ENCODE peak calls at places on chromosome 9, in five cellular contexts. H is foreskin fibroblast, A is astrocyte of the spinal cord, Y is NB4, N is AG09309. T is an unnamed sample.

GRCh38 chr9:759541-759940 is 82.0 kb upstream of the DMRT1 start:
- DNase-seq in H (no peak), A (no peak), Y (no peak), N (no peak), T (no peak)

GRCh38 chr9:72592501-72593403 is 71.3 kb downstream of the TMC1 start:
- DNase-seq in H (peak; percentile 84), A (peak; percentile 73), Y (peak; percentile 65), N (no peak), T (peak; percentile 87)

GRCh38 chr9:122816163-122816867 is 12.1 kb downstream of the PDCL start:
- DNase-seq in H (no peak), A (peak; percentile 32), Y (no peak), N (no peak), T (no peak)

GRCh38 chr9:81512641-81513040 is 176.7 kb downstream of the TLE1 start:
- DNase-seq in H (no peak), A (no peak), Y (no peak), N (no peak), T (no peak)

GRCh38 chr9:116475201-116475600 is 211.9 kb upstream of the TRIM32 start:
- DNase-seq in H (peak; percentile 80), A (peak; percentile 35), Y (peak; percentile 7), N (no peak), T (peak; percentile 49)

GRCh38 chr9:136544549-136545064 is 1.2 kb downstream of the NOTCH1 start:
- DNase-seq in H (peak; percentile 59), A (peak; percentile 22), Y (peak; percentile 38), N (no peak), T (no peak)

GRCh38 chr9:131854334-131854733 is 114.5 kb upstream of the RAPGEF1 start:
- DNase-seq in H (peak; percentile 47), A (no peak), Y (peak; percentile 51), N (no peak), T (no peak)

GRCh38 chr9:81591791-81592190 is 97.6 kb downstream of the TLE1 start:
- DNase-seq in H (no peak), A (no peak), Y (no peak), N (no peak), T (no peak)

GRCh38 chr9:36878161-36878560 is 155.9 kb downstream of the PAX5 start:
- DNase-seq in H (no peak), A (no peak), Y (no peak), N (no peak), T (no peak)

GRCh38 chr9:115267788-115268187 is 149.8 kb upstream of the TNC start:
- DNase-seq in H (peak; percentile 48), A (peak; percentile 39), Y (peak; percentile 7), N (no peak), T (peak; percentile 54)

GRCh38 chr9:70403618-70404025 is 10.8 kb downstream of the KLF9 start:
- DNase-seq in H (no peak), A (peak; percentile 50), Y (no peak), N (no peak), T (peak; percentile 89)

GRCh38 chr9:32703635-32704034 is 68.2 kb upstream of the TAF1L start:
- DNase-seq in H (no peak), A (no peak), Y (peak; percentile 46), N (no peak), T (no peak)

GRCh38 chr9:114380988-114381387 is 6.8 kb downstream of the AKNA start:
- DNase-seq in H (no peak), A (no peak), Y (no peak), N (no peak), T (no peak)

GRCh38 chr9:105466898-105467455 is 19.1 kb downstream of the FSD1L start:
- DNase-seq in H (no peak), A (peak; percentile 18), Y (no peak), N (no peak), T (no peak)

GRCh38 chr9:131306397-131306997 is 17.0 kb downstream of the PLPP7 start:
- DNase-seq in H (no peak), A (no peak), Y (no peak), N (no peak), T (no peak)

GRCh38 chr9:123338710-123339665 is 17.0 kb upstream of the CRB2 start:
- DNase-seq in H (no peak), A (peak; percentile 10), Y (peak; percentile 86), N (no peak), T (no peak)

GRCh38 chr9:95515272-95516113 is 1.3 kb downstream of the PTCH1 start:
- DNase-seq in H (peak; percentile 35), A (no peak), Y (peak; percentile 49), N (no peak), T (no peak)

GRCh38 chr9:121360975-121361374 is 9.1 kb downstream of the STOM start:
- DNase-seq in H (peak; percentile 83), A (peak; percentile 90), Y (no peak), N (peak; percentile 85), T (peak; percentile 89)

GRCh38 chr9:98251554-98251953 is 3.9 kb downstream of the TBC1D2 start:
- DNase-seq in H (peak; percentile 83), A (peak; percentile 83), Y (no peak), N (peak; percentile 41), T (peak; percentile 63)

GRCh38 chr9:89522261-89522978 is 24.5 kb upstream of the SEMA4D start:
- DNase-seq in H (no peak), A (no peak), Y (peak; percentile 97), N (no peak), T (no peak)

GRCh38 chr9:19200234-19200633 is 30.3 kb upstream of the DENND4C start:
- DNase-seq in H (no peak), A (no peak), Y (no peak), N (no peak), T (peak; percentile 38)

GRCh38 chr9:98550206-98550820 is 158.4 kb downstream of the GABBR2 start:
- DNase-seq in H (no peak), A (peak; percentile 73), Y (peak; percentile 66), N (no peak), T (peak; percentile 64)

GRCh38 chr9:95087659-95088242 is 229.8 kb downstream of the FANCC start:
- DNase-seq in H (no peak), A (no peak), Y (peak; percentile 12), N (no peak), T (no peak)

GRCh38 chr9:16075695-16076094 is 522.9 kb downstream of the CCDC171 start:
- DNase-seq in H (peak; percentile 43), A (no peak), Y (no peak), N (no peak), T (no peak)

GRCh38 chr9:135373151-135373685 is 106.4 kb upstream of the PPP1R26 start:
- DNase-seq in H (no peak), A (no peak), Y (no peak), N (no peak), T (no peak)

GRCh38 chr9:80410106-80410505 is 838.3 kb downstream of the TLE4 start:
- DNase-seq in H (no peak), A (peak; percentile 73), Y (no peak), N (no peak), T (no peak)

GRCh38 chr9:111040494-111040893 is 2.2 kb upstream of the LPAR1 start:
- DNase-seq in H (no peak), A (no peak), Y (no peak), N (no peak), T (no peak)

GRCh38 chr9:131800366-131800765 is 60.5 kb upstream of the RAPGEF1 start:
- DNase-seq in H (no peak), A (no peak), Y (no peak), N (no peak), T (no peak)

GRCh38 chr9:99430301-99430700 is 208.2 kb downstream of the SEC61B start:
- DNase-seq in H (peak; percentile 67), A (peak; percentile 66), Y (peak; percentile 44), N (no peak), T (peak; percentile 26)

GRCh38 chr9:119332522-119332921 is 36.7 kb downstream of the BRINP1 start:
- DNase-seq in H (no peak), A (no peak), Y (no peak), N (no peak), T (no peak)

GRCh38 chr9:36572515-36573418 is at the start of gene MELK:
- DNase-seq in H (peak; percentile 93), A (peak; percentile 78), Y (peak; percentile 82), N (no peak), T (peak; percentile 59)

GRCh38 chr9:38067892-38068615 is 973 bp downstream of the SHB start:
- DNase-seq in H (peak; percentile 51), A (no peak), Y (peak; percentile 12), N (no peak), T (no peak)

GRCh38 chr9:68678430-68678829 is 26.6 kb upstream of the PIP5K1B start:
- DNase-seq in H (no peak), A (no peak), Y (peak; percentile 2), N (no peak), T (no peak)
- TF ChIP-seq CTCF in H (no peak), A (peak; percentile 11), Y (peak; percentile 3), N (no peak), T (no peak)

GRCh38 chr9:101440714-101441230 is 5.2 kb upstream of the ALDOB start:
- DNase-seq in H (no peak), A (no peak), Y (no peak), N (no peak), T (no peak)

GRCh38 chr9:101446732-101447131 is 11.2 kb upstream of the ALDOB start:
- DNase-seq in H (no peak), A (no peak), Y (no peak), N (no peak), T (no peak)

GRCh38 chr9:101442248-101443136 is 6.9 kb upstream of the ALDOB start:
- DNase-seq in H (no peak), A (no peak), Y (no peak), N (no peak), T (no peak)

GRCh38 chr9:101445353-101446029 is 9.9 kb upstream of the ALDOB start:
- DNase-seq in H (no peak), A (peak; percentile 20), Y (peak; percentile 35), N (no peak), T (peak; percentile 33)

DNA sequence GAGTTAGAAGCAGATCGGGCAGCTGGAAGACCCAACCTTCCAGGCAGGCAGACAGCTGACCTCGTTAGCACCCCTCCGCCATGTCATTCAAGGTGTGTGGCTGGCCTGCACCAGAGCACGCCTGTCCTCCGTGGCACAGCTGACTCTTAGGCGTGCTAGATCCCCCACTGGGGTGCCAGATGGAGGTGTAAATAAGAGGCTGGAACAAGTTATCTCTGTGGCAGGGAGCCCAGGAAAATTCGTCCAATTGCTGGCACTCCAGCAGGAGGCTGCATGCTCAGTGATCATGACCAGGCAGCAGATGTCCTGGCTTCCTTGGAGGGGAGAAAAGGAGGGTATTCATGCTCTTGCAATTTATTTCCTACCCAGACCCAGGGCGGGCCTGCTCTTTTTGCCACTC is 7.8 kb upstream of the ALDOB start:
- DNase-seq in H (no peak), A (no peak), Y (no peak), N (no peak), T (no peak)
- H3K4me3 ChIP-seq in H (no peak overlapping the region), A (no peak overlapping the region), Y (no peak overlapping the region), N (no peak overlapping the region), T (no peak overlapping the region)

GRCh38 chr9:112705773-112706427 is 12.0 kb downstream of the INIP start:
- DNase-seq in H (peak; percentile 62), A (peak; percentile 65), Y (peak; percentile 23), N (no peak), T (peak; percentile 17)
- TF ChIP-seq CTCF in H (peak; percentile 46), A (peak; percentile 61), Y (no peak), N (peak; percentile 24), T (peak; percentile 5)

DNA sequence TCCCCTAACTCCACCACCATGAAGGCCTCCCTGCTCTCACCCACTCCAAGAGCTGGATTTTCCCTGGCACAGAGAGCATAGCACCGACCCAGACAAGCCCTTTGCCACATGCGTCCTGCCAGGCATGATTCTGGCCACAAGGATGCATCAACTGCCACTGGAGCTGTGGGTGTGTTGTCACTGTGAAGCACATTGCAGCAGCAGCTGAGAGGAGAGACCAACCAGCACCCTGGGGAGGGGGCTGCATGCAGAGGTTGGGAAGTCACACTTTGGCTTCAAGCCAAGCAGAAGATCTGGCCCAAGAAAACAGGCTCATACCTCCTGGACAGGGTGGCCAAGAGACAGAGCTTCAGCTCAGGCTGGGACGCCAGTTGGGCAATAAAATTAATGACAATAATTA is 22.6 kb upstream of the PTGES start:
- DNase-seq in H (peak; percentile 35), A (no peak), Y (peak; percentile 20), N (no peak), T (no peak)
- H3K4me3 ChIP-seq in H (no peak overlapping the region), A (no peak overlapping the region), Y (no peak overlapping the region), N (no peak overlapping the region), T (no peak overlapping the region)

T was measured in fibroblast of the aortic adventitia.